ENCODE peak calls at places on chromosomes 2 and 18, in eight cellular contexts. F is HepG2, O is upper lobe of right lung, E is aorta, K is NCI-H1694 treated with DMSO at 0.1 percent for 48 hours, C is mesenteric fat pad, Z is GM12892, U is activated gamma-delta T cell treated with Interleukin-2 at 50 U/mL for 16 hours. M is an unnamed sample.

GRCh38 chr2:45458909-45459563 is 152.0 kb downstream of the SRBD1 start:
- DNase-seq in F (peak; percentile 19), O (no peak), E (no peak), K (no peak), C (no peak), Z (no peak), U (no peak), M (peak; percentile 43)

GRCh38 chr2:118131771-118132170 is 43.5 kb downstream of the INSIG2 start:
- DNase-seq in F (no peak), O (no peak), E (no peak), K (no peak), C (no peak), Z (no peak), U (no peak), M (no peak)

GRCh38 chr18:51193621-51194287 is 3.7 kb downstream of the MEX3C start:
- DNase-seq in F (no peak), O (no peak), E (no peak), K (peak; percentile 7), C (no peak), Z (no peak), U (no peak), M (no peak)

GRCh38 chr18:22828171-22828570 is 105.0 kb upstream of the RBBP8 start:
- DNase-seq in F (no peak), O (no peak), E (no peak), K (no peak), C (no peak), Z (no peak), U (no peak), M (no peak)

GRCh38 chr2:26904839-26905238 is 56.9 kb downstream of the DPYSL5 start:
- DNase-seq in F (no peak), O (no peak), E (no peak), K (no peak), C (no peak), Z (no peak), U (no peak), M (no peak)

GRCh38 chr2:206869824-206870495 is 69.4 kb upstream of the CPO start:
- DNase-seq in F (no peak), O (no peak), E (no peak), K (no peak), C (no peak), Z (no peak), U (no peak), M (no peak)

GRCh38 chr2:237603718-237604362 is 13.3 kb upstream of the RAB17 start:
- DNase-seq in F (peak; percentile 40), O (no peak), E (no peak), K (no peak), C (no peak), Z (peak; percentile 44), U (peak; percentile 51), M (no peak)

GRCh38 chr18:24811963-24812681 is 351.7 kb downstream of the HRH4 start:
- DNase-seq in F (no peak), O (no peak), E (no peak), K (no peak), C (no peak), Z (no peak), U (no peak), M (no peak)

GRCh38 chr18:59921384-59921891 is 21.6 kb downstream of the PMAIP1 start:
- DNase-seq in F (no peak), O (no peak), E (no peak), K (no peak), C (no peak), Z (no peak), U (peak; percentile 38), M (peak; percentile 93)

M was measured in HL-60.